ENCODE peak calls at places on chromosomes 12 and 14, in six cellular contexts. E is NT2/D1, Y is H1, X is HCT116, B is HepG2, K is K562. O is an unnamed sample.

GRCh38 chr14:52790011-52790755 is 1.2 kb downstream of the GNPNAT1 start:
- DNase-seq in X (no peak), Y (no peak), K (no peak), B (no peak), E (no peak), O (no peak)

GRCh38 chr14:80942158-80942738 is 710 bp upstream of the CEP128 start:
- DNase-seq in B (no peak), E (no peak), K (no peak), Y (no peak), X (no peak), O (no peak)

GRCh38 chr14:96792003-96792402 is 5.2 kb upstream of the VRK1 start:
- DNase-seq in E (no peak), Y (no peak), X (no peak), K (no peak), B (no peak), O (no peak)

GRCh38 chr12:114841557-114842251 is 157.7 kb upstream of the TBX3 start:
- DNase-seq in B (peak), Y (no peak), K (no peak), E (peak), X (peak), O (no peak)

GRCh38 chr12:98344630-98345029 is 170.8 kb upstream of the TMPO start:
- DNase-seq in Y (no peak), X (no peak), B (no peak), K (no peak), E (no peak), O (no peak)

GRCh38 chr14:52829527-52829926 is 38.1 kb upstream of the GNPNAT1 start:
- DNase-seq in K (no peak), Y (no peak), X (no peak), E (no peak), B (no peak), O (no peak)

GRCh38 chr12:52188658-52189057 is 3.2 kb downstream of the KRT80 start:
- DNase-seq in B (no peak), E (no peak), K (no peak), X (no peak), Y (no peak), O (no peak)

GRCh38 chr14:91834571-91834970 is 32.8 kb downstream of the TC2N start:
- DNase-seq in B (no peak), K (no peak), E (no peak), X (no peak), Y (no peak), O (no peak)

GRCh38 chr12:104707179-104707578 is 250.4 kb downstream of the CHST11 start:
- DNase-seq in Y (no peak), K (no peak), E (no peak), X (no peak), B (no peak), O (no peak)

GRCh38 chr12:120847392-120848157 is 56.6 kb downstream of the SPPL3 start:
- DNase-seq in B (no peak), Y (no peak), K (no peak), X (peak), E (no peak), O (peak)

GRCh38 chr14:49546766-49547165 is 39.4 kb downstream of the RPS29 start:
- DNase-seq in Y (no peak), E (no peak), B (no peak), K (no peak), X (no peak), O (no peak)

DNA sequence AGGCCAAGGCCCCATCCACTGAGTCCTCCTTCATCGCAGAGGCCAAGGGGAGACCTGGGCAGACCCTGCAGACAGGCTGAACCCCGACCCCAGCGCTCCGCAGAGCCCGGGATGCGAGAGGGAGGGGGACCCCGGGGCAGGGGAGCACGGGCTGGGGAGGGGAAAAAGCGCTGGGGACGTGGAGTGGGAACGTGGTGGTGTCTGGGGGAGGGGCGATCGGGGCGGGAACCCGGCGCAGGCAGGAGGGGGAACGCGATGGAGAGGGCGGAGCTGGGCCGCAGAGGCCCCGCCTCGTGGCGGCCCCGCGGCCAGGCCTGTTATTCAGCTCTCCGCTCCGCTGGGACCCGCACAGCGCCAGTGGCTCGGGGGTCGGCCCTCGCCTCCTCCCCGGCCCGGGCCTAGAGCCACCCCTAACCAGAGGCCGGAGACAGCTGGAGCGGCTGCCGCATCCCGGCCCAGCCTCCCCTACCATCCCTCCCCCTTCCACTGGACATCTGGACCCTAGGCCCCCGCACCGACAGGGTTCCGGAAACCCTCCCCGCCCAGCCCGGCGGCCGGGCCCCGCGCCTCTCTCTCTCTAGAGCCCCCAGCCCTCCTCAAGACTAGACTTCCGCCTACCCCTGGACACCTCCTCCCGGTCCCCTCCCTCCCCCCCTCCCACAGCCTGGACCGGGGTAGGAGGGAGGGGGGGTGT is at the start of gene ARHGEF25:
- DNase-seq in E (no peak), X (no peak), K (peak), Y (peak), B (peak), O (no peak)
- TF ChIP-seq ZNF274 in E (no peak), X (no peak), K (no peak), Y (no peak), B (no peak), O (no peak)

DNA sequence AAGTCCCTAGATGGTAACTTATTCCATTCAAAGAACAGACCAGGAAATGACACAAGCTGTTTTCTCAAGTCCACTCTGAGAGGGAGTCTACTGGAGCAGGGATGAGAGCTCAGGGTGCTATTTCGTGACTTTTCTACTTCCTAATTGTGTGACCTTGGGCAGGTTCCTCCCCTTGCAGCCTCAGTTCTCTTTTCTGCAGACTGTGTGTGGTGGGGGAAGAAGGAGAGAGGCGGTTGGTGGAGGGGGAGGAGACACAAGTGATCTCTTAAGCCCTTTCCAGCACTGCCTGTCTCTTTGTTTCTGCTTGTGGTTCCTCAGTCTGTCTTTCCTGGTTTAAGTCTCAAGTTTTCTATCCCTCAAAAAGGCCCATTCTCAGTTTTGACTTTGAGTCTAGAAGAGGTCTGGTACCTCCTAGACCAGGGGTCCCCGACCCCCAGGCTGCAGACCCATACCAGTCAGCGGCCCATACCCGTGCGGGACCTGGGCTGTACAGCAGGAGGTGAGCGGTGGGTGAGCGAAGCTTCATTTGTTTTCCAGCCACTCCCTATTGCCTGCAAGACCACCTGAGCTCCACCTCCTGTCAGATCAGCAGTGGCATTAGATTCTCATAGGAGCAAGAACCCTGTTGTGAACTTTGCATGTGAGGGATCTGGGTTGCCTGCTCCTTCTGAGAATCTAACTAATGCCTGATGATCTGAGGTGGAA is 10.7 kb downstream of the FGF6 start:
- DNase-seq in B (no peak), E (no peak), Y (peak), X (no peak), K (no peak), O (no peak)
- TF ChIP-seq ZNF274 in B (no peak), E (no peak), Y (no peak), X (no peak), K (no peak), O (no peak)

DNA sequence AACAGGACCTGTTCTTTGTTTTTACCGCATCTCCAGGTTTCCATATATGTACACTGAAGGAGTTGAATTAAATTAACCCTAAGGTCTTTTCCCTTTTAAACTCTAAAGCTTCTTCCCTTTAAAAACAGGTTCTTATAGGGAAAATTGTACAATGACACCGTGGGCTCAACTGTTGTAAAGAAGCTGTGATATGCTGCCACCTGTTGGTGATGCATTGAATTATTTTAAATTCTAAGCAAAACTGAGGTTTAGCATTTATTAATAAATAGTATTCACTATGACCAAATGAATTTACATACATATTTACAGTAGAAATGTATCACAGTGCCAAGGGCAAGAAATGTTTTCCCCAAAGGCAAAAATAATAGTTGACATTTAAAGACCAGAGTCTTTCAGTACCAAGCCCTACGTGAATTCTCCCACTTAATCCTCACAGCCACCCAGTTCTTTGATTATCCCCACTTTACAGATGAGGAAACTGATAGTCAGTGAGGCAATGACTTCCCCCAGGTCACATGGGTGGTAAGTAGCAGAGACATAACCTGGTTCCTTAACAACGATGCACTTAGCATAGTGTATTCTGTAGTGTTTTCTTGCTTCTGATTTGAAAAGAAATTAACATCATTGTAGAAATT is 35.7 kb upstream of the TMEM263 start:
- DNase-seq in K (peak), Y (no peak), B (peak), E (peak), X (peak), O (no peak)
- TF ChIP-seq ZNF274 in K (no peak), Y (no peak), B (no peak), E (no peak), X (no peak), O (no peak)

GRCh38 chr12:99767809-99768208 is 120.3 kb downstream of the GARIN6 start:
- DNase-seq in B (no peak), X (peak), E (no peak), Y (no peak), K (no peak), O (no peak)
- TF ChIP-seq ZNF274 in B (no peak), X (no peak), E (no peak), Y (no peak), K (no peak), O (no peak)

GRCh38 chr14:24274101-24274543 is 2.7 kb upstream of the RABGGTA start:
- DNase-seq in K (no peak), B (no peak), E (no peak), X (no peak), Y (no peak), O (peak)
- TF ChIP-seq ZNF274 in K (no peak), B (no peak), E (no peak), X (no peak), Y (no peak), O (no peak)